ENCODE peak calls at places on chromosomes 3 and 15, in nine cellular contexts. Q is endothelial cell of umbilical vein, T is suprapubic skin, R is HCT116, V is transverse colon, H is GM23338, M is breast epithelium, S is spleen, F is SK-N-SH. B is an unnamed sample.

GRCh38 chr15:101121511-101122090 is 130.2 kb downstream of the CHSY1 start:
- DNase-seq in Q (peak; percentile 78), T (no peak), R (no peak), V (peak; percentile 71), H (peak; percentile 65), M (peak; percentile 63), S (peak; percentile 96), F (peak; percentile 91), B (peak; percentile 86)

GRCh38 chr15:55795031-55795430 is 52.1 kb upstream of the PRTG start:
- DNase-seq in Q (peak; percentile 47), T (no peak), R (no peak), V (no peak), H (no peak), M (no peak), S (no peak), F (no peak), B (no peak)

GRCh38 chr3:23019596-23020300 is 183.4 kb upstream of the UBE2E2 start:
- DNase-seq in Q (no peak), T (no peak), R (no peak), V (no peak), H (no peak), M (no peak), S (no peak), F (peak; percentile 47), B (no peak)

GRCh38 chr3:11530153-11530721 is 113.5 kb downstream of the VGLL4 start:
- DNase-seq in Q (no peak), T (no peak), R (no peak), V (no peak), H (no peak), M (no peak), S (no peak), F (no peak), B (peak; percentile 83)

GRCh38 chr3:45509038-45509767 is 85.3 kb upstream of the LIMD1 start:
- DNase-seq in Q (no peak), T (no peak), R (peak; percentile 48), V (no peak), H (peak; percentile 72), M (no peak), S (no peak), F (no peak), B (no peak)

GRCh38 chr3:121481116-121481895 is 64.5 kb downstream of the POLQ start:
- DNase-seq in Q (no peak), T (no peak), R (no peak), V (no peak), H (no peak), M (no peak), S (no peak), F (no peak), B (no peak)

GRCh38 chr15:43325039-43325438 is 5.3 kb downstream of the LCMT2 start:
- DNase-seq in Q (no peak), T (no peak), R (no peak), V (no peak), H (no peak), M (no peak), S (no peak), F (no peak), B (no peak)

GRCh38 chr3:157088133-157088488 is 71.8 kb downstream of the CCNL1 start:
- DNase-seq in Q (no peak), T (no peak), R (no peak), V (peak; percentile 16), H (no peak), M (no peak), S (no peak), F (no peak), B (no peak)

GRCh38 chr3:8485141-8485840 is 16.3 kb upstream of the LMCD1 start:
- DNase-seq in Q (no peak), T (no peak), R (no peak), V (no peak), H (no peak), M (no peak), S (no peak), F (no peak), B (no peak)
- H3K4me3 ChIP-seq in Q (no peak overlapping the region), T (no peak overlapping the region), R (no peak overlapping the region), V (no peak overlapping the region), H (no peak overlapping the region), M (no peak overlapping the region), S (no peak overlapping the region), F (no peak overlapping the region), B (no peak overlapping the region)

GRCh38 chr3:38460377-38461085 is 6.8 kb downstream of the ACVR2B start:
- DNase-seq in Q (no peak), T (no peak), R (no peak), V (no peak), H (no peak), M (no peak), S (no peak), F (no peak), B (no peak)

GRCh38 chr3:38461086-38461390 is 7.3 kb downstream of the ACVR2B start:
- DNase-seq in Q (no peak), T (no peak), R (no peak), V (no peak), H (no peak), M (no peak), S (no peak), F (no peak), B (no peak)

GRCh38 chr3:38459499-38460048 is 5.9 kb downstream of the ACVR2B start:
- DNase-seq in Q (no peak), T (no peak), R (no peak), V (no peak), H (no peak), M (no peak), S (no peak), F (no peak), B (no peak)

GRCh38 chr3:38457111-38458003 is 3.7 kb downstream of the ACVR2B start:
- DNase-seq in Q (no peak), T (no peak), R (no peak), V (no peak), H (peak; percentile 33), M (no peak), S (no peak), F (no peak), B (no peak)

DNA sequence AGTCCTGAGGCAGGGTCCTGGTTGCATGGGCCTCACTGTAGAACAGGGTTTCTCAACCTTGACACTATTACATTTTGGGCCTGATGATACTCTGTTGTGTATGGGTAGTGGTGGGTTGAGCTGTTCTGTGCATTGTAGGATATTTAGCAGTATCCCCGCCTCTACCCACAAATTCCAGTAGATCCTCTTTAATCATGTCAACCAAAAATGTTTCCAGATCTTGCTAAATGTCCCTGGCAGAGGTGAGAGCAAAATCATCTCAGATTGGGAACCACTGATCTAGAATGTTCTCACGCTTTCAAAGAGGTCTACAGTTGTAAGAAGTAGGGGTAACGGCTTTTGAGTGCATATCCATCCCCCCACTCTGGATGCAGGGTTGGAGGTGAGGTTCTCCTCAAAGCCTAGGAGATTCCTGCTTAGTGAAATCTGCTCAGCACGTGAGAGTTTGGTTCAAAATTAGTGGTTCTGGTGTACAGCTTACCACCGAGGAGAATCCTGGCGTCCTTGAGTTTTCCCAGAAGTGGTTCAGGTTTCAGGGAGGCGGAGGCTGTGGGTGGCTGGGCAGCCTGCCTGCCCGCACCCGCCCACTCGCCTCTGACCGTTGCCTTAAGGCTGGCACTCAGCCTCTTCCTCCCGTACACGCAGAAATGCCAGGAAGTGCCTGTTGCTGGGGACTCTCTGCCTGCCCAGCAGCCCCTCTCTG is 5.3 kb downstream of the ACVR2B start:
- DNase-seq in Q (no peak), T (no peak), R (no peak), V (peak; percentile 71), H (no peak), M (peak; percentile 71), S (no peak), F (peak; percentile 39), B (no peak)
- H3K4me1 ChIP-seq in Q (no peaks in the 10 kb centered on the region), T (peaks cover 49% of the 10 kb centered on the region), R (peaks cover 31% of the 10 kb centered on the region), V (peaks cover 62% of the 10 kb centered on the region), H (peaks cover 26% of the 10 kb centered on the region), M (peaks cover 15% of the 10 kb centered on the region), S (peaks cover 27% of the 10 kb centered on the region), F (peaks cover 29% of the 10 kb centered on the region), B (no peaks in the 10 kb centered on the region)

DNA sequence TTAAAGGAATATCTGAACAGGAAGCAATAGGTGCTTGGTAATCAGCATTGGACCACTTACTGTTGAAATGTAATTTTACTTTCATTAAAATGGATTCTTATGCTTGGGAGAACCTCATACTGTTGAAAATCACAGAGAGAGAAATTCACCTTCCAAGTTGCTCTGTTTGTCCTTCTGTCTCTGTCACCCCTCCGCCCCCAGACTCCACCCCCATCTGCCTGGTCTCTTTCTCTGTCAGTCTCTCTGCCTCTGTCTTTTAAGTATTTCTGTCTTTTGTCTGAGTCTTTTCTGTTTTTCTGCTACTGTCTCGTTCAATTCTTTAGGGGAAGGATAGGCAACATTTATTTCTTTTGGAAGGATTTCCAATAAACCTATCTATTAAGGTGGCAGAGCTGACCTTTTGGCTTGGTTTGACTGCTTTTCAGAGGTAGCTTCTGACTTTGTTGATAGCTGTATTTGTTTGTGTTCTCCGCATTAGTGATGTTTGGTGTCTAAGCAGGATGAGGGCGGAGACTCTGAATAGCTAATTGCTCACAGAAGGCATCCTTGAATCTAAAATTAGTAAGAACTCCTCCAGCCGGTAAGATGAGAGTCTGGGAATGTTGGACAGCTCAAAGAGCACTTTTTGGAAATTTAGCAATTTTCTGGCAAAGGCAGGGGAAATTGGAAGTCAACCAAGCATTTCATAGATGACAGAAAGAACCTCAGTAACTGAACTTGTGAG is 174.2 kb downstream of the KLHL25 start:
- DNase-seq in Q (peak; percentile 54), T (no peak), R (no peak), V (no peak), H (no peak), M (no peak), S (no peak), F (no peak), B (no peak)
- TF ChIP-seq POLR2AphosphoS5 in Q (no peak), T (peak; percentile 66), R (no peak), V (peak; percentile 64), H (no peak), M (no peak), S (peak; percentile 55), F (no peak), B (peak; percentile 71)

GRCh38 chr3:126543457-126544090 is 15.2 kb downstream of the C3orf22 start:
- DNase-seq in Q (no peak), T (no peak), R (no peak), V (peak; percentile 3), H (no peak), M (peak; percentile 20), S (peak; percentile 67), F (peak; percentile 10), B (peak; percentile 58)

GRCh38 chr3:126541628-126542339 is 16.9 kb downstream of the C3orf22 start:
- DNase-seq in Q (no peak), T (peak; percentile 38), R (no peak), V (peak; percentile 1), H (peak; percentile 80), M (peak; percentile 9), S (peak; percentile 77), F (no peak), B (peak; percentile 60)

GRCh38 chr3:126540946-126541627 is 17.1 kb downstream of the CHST13 start:
- DNase-seq in Q (no peak), T (peak; percentile 69), R (no peak), V (peak; percentile 5), H (no peak), M (peak; percentile 24), S (peak; percentile 77), F (peak; percentile 41), B (peak; percentile 45)

GRCh38 chr3:126544596-126545281 is 14.0 kb downstream of the C3orf22 start:
- DNase-seq in Q (no peak), T (peak; percentile 63), R (no peak), V (peak; percentile 7), H (no peak), M (peak; percentile 34), S (peak; percentile 63), F (peak; percentile 28), B (peak; percentile 46)

DNA sequence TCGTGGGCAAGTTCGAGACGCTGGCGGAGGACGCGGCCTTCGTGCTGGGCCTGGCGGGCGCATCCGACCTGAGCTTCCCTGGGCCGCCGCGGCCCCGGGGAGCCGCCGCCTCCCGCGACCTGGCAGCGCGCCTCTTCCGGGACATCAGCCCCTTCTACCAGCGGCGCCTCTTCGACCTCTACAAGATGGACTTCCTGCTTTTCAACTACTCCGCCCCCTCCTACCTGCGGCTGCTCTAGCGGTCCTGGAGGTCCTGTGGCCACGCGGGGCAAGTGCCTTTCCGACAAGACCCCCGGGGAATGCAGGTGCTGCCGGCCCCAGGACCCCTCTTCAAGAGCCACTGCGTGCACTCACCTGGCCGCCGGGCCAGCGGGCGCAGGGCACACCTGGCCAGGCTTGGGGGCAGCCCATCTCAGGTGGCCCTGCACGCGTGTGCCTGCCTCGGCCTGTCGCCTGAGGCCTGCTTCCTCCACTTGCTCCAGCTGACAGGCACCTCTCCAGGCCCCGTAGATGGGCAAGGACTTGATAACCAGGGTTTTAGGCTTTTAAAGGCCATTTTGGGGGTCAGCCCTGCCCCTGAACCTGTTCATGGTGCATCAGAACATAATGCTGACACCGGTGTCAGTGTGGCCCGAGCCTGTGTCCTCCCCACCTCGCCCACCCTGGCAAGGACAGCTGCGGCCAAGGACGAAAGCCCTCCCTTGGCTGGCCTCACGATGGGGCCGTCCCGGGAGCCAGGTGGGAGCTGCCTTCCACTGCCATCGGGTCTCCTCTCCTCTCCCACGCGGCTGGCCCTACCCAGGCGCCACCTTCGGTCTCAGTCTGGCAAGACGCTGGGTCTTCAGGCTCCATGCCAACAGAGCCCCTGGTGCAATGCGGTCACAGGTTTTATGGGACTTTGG is 16.1 kb downstream of the C3orf22 start:
- DNase-seq in Q (no peak), T (peak; percentile 71), R (no peak), V (peak; percentile 6), H (no peak), M (peak; percentile 36), S (peak; percentile 74), F (peak; percentile 25), B (peak; percentile 62)
- H3K4me3 ChIP-seq in Q (no peak overlapping the region), T (no peak overlapping the region), R (no peak overlapping the region), V (no peak overlapping the region), H (no peak overlapping the region), M (no peak overlapping the region), S (no peak overlapping the region), F (no peak overlapping the region), B (no peak overlapping the region)

B was measured in sigmoid colon.